ENCODE peak calls at places on chromosomes 12 and 14, in eight cellular contexts. M is neural progenitor cell, Y is posterior cingulate gyrus, T is COR-L47, P is MCF 10A, V is ELR, Z is H4, F is GM23338. R is an unnamed sample.

GRCh38 chr12:6699259-6699988 is 1.2 kb downstream of the PIANP start:
- DNase-seq in Y (no peak), V (no peak), M (no peak), F (no peak), P (no peak), T (no peak), Z (no peak), R (no peak)

GRCh38 chr12:26465419-26466097 is 270.2 kb downstream of the SSPN start:
- DNase-seq in M (peak; percentile 10), P (no peak), Y (no peak), V (no peak), Z (peak; percentile 9), T (no peak), F (peak; percentile 57), R (no peak)

GRCh38 chr14:76349993-76350392 is 25.9 kb upstream of the ESRRB start:
- DNase-seq in M (no peak), P (no peak), F (no peak), Z (no peak), V (no peak), T (no peak), Y (no peak), R (no peak)

GRCh38 chr14:25833341-25834121 is 764.3 kb downstream of the NOVA1 start:
- DNase-seq in F (peak; percentile 74), Y (peak; percentile 48), Z (peak; percentile 25), V (no peak), M (peak; percentile 80), P (peak; percentile 8), T (peak; percentile 57), R (no peak)

GRCh38 chr12:25155031-25155576 is 39.9 kb downstream of the DNAI7 start:
- DNase-seq in T (no peak), Y (no peak), M (peak; percentile 30), P (peak; percentile 55), V (peak; percentile 77), F (peak; percentile 58), Z (peak; percentile 27), R (no peak)

GRCh38 chr12:12072064-12072760 is 1.5 kb downstream of the BCL2L14 start:
- DNase-seq in F (no peak), V (no peak), M (no peak), Y (no peak), P (no peak), T (no peak), Z (no peak), R (no peak)

GRCh38 chr12:84922721-84923120 is 10.1 kb upstream of the SLC6A15 start:
- DNase-seq in F (no peak), T (no peak), P (peak; percentile 37), Y (no peak), M (no peak), V (peak; percentile 72), Z (no peak), R (no peak)

GRCh38 chr14:105055736-105056302 is 9.4 kb downstream of the GPR132 start:
- DNase-seq in V (no peak), M (no peak), Z (no peak), F (no peak), T (no peak), Y (no peak), P (no peak), R (no peak)

GRCh38 chr14:77641534-77642341 is 25.3 kb upstream of the SPTLC2 start:
- DNase-seq in T (no peak), M (no peak), Z (no peak), F (peak; percentile 14), P (peak; percentile 43), Y (peak; percentile 28), V (peak; percentile 66), R (peak; percentile 91)

GRCh38 chr12:40693503-40693863 is 1.2 kb downstream of the CNTN1 start:
- DNase-seq in P (no peak), M (peak; percentile 60), V (no peak), Y (peak; percentile 44), F (peak; percentile 81), T (peak; percentile 64), Z (no peak), R (no peak)

GRCh38 chr14:98705826-98706225 is 566.2 kb downstream of the BCL11B start:
- DNase-seq in V (no peak), Z (no peak), Y (no peak), F (no peak), P (no peak), M (no peak), T (no peak), R (no peak)

GRCh38 chr14:88554458-88555286 is at the start of gene PTPN21:
- DNase-seq in Z (peak; percentile 44), Y (peak; percentile 57), M (peak; percentile 90), V (peak; percentile 81), F (peak; percentile 84), P (peak; percentile 73), T (no peak), R (peak; percentile 85)

GRCh38 chr12:128019996-128020544 is 246.9 kb upstream of the TMEM132C start:
- DNase-seq in Z (no peak), M (no peak), V (no peak), T (no peak), Y (no peak), P (no peak), F (no peak), R (no peak)

GRCh38 chr12:65756956-65757511 is 67.2 kb upstream of the HMGA2 start:
- DNase-seq in V (peak; percentile 37), M (no peak), T (no peak), Z (no peak), Y (no peak), P (no peak), F (no peak), R (no peak)

GRCh38 chr12:132174703-132175490 is 30.6 kb downstream of the NOC4L start:
- DNase-seq in Y (no peak), P (no peak), Z (no peak), V (no peak), T (no peak), F (no peak), M (no peak), R (peak; percentile 5)

GRCh38 chr12:122093098-122093883 is 14.7 kb downstream of the MLXIP start:
- DNase-seq in V (no peak), F (no peak), Z (no peak), P (no peak), T (no peak), Y (no peak), M (no peak), R (no peak)

GRCh38 chr12:11171953-11172675 is 1.1 kb downstream of the SMIM10L1 start:
- DNase-seq in V (peak; percentile 45), P (peak; percentile 27), Z (no peak), T (no peak), Y (no peak), M (peak; percentile 22), F (peak; percentile 43), R (no peak)

GRCh38 chr14:73755434-73756014 is 41.3 kb upstream of the PNMA1 start:
- DNase-seq in F (no peak), M (no peak), T (no peak), Y (peak; percentile 40), V (no peak), Z (no peak), P (peak; percentile 55), R (no peak)

GRCh38 chr14:71908141-71908540 is 24.1 kb upstream of the RGS6 start:
- DNase-seq in T (no peak), P (no peak), Y (no peak), M (peak; percentile 9), V (no peak), Z (no peak), F (no peak), R (no peak)

GRCh38 chr12:47835831-47836155 is 16.1 kb upstream of the HDAC7 start:
- DNase-seq in P (no peak), M (peak; percentile 25), Z (no peak), Y (no peak), T (no peak), V (no peak), F (peak; percentile 43), R (no peak)

GRCh38 chr12:31633464-31633863 is 26.0 kb upstream of the ETFBKMT start:
- DNase-seq in Z (no peak), F (no peak), V (no peak), M (no peak), P (no peak), Y (no peak), T (no peak), R (no peak)

GRCh38 chr14:96631621-96632362 is 129.6 kb downstream of the PAPOLA start:
- DNase-seq in M (no peak), Z (no peak), T (no peak), V (peak; percentile 3), Y (no peak), F (no peak), P (peak; percentile 42), R (no peak)

GRCh38 chr14:100339757-100340453 is 16.8 kb downstream of the SLC25A47 start:
- DNase-seq in Z (no peak), M (no peak), T (no peak), Y (no peak), V (no peak), F (no peak), P (no peak), R (no peak)

GRCh38 chr14:21902561-21903199 is 229.1 kb upstream of the OR4E1 start:
- DNase-seq in T (no peak), Y (peak; percentile 32), V (no peak), F (no peak), Z (no peak), P (peak; percentile 3), M (no peak), R (no peak)

GRCh38 chr14:72594099-72594901 is 299.6 kb downstream of the DPF3 start:
- DNase-seq in V (no peak), F (no peak), M (no peak), Z (no peak), T (no peak), Y (no peak), P (no peak), R (no peak)

GRCh38 chr14:103483600-103483999 is 39.0 kb downstream of the CKB start:
- DNase-seq in T (no peak), F (no peak), P (peak; percentile 97), M (no peak), V (peak; percentile 95), Z (peak; percentile 76), Y (no peak), R (no peak)

GRCh38 chr14:75793806-75794205 is 132.8 kb downstream of the TTLL5 start:
- DNase-seq in F (peak; percentile 13), M (no peak), Y (no peak), V (peak; percentile 25), P (peak; percentile 2), T (no peak), Z (no peak), R (no peak)